ENCODE peak calls at places on chromosome 3, in four cellular contexts. J is endothelial cell of umbilical vein; D is activated T-cell treated with anti-CD3 and anti-CD28 coated beads, Interleukin-2, amount 50 U/mL, for 72 hours; F is activated CD4-positive, CD25-positive, alpha-beta regulatory T cell. A is an unnamed sample.

GRCh38 chr3:131738095-131738494 is 235.3 kb upstream of the MRPL3 start:
- DNase-seq in J (no peak), D (no peak), F (no peak), A (no peak)

GRCh38 chr3:5277612-5278236 is 90.2 kb downstream of the EDEM1 start:
- DNase-seq in J (no peak), D (no peak), F (no peak), A (no peak)

GRCh38 chr3:139281512-139282196 is 62.2 kb upstream of the MRPS22 start:
- DNase-seq in J (no peak), D (no peak), F (no peak), A (no peak)

GRCh38 chr3:58041182-58041825 is 33.1 kb downstream of the FLNB start:
- DNase-seq in J (peak), D (no peak), F (no peak), A (no peak)

GRCh38 chr3:10290476-10291138 is 2.1 kb downstream of the GHRL start:
- DNase-seq in J (no peak), D (no peak), F (no peak), A (no peak)

GRCh38 chr3:46407976-46408375 is 917 bp downstream of the CCRL2 start:
- DNase-seq in J (peak), D (no peak), F (no peak), A (no peak)

GRCh38 chr3:112671930-112672715 is 31.2 kb upstream of the CCDC80 start:
- DNase-seq in J (peak), D (no peak), F (no peak), A (peak)

GRCh38 chr3:143535994-143536784 is 312.1 kb downstream of the SLC9A9 start:
- DNase-seq in J (no peak), D (no peak), F (no peak), A (no peak)

GRCh38 chr3:181700168-181701087 is 11.3 kb upstream of the SOX2 start:
- DNase-seq in J (peak), D (peak), F (peak), A (peak)

GRCh38 chr3:31295150-31295765 is 237.5 kb upstream of the STT3B start:
- DNase-seq in J (no peak), D (no peak), F (no peak), A (no peak)

GRCh38 chr3:194851254-194851653 is 165.6 kb downstream of the FAM43A start:
- DNase-seq in J (no peak), D (no peak), F (no peak), A (no peak)

GRCh38 chr3:118943597-118943996 is 91.0 kb downstream of the IGSF11 start:
- DNase-seq in J (no peak), D (no peak), F (no peak), A (no peak)

GRCh38 chr3:193946945-193947344 is 189.0 kb upstream of the HES1 start:
- DNase-seq in J (no peak), D (no peak), F (no peak), A (no peak)

GRCh38 chr3:113249111-113249510 is 37.8 kb downstream of the BOC start:
- DNase-seq in J (no peak), D (no peak), F (no peak), A (peak)